ENCODE peak calls at places on chromosomes 5 and 9, in eight cellular contexts. One of them, this sample, is unnamed.

GRCh38 chr5:171745602-171746001 is 40.0 kb upstream of the SMIM23 start:
- DNase-seq in GM13976: no peak
- DNase-seq in naive thymus-derived CD4-positive, alpha-beta T cell: no peak
- DNase-seq in GM12892: no peak
- DNase-seq in stimulated activated CD8-positive, alpha-beta memory T cell treated with anti-CD3 and anti-CD28 coated beads, Interleukin-4, amount 100 ng/mL, for 24 hours: no peak
- DNase-seq in naive thymus-derived CD8-positive, alpha-beta T cell: no peak
- DNase-seq in SJSA1: no peak
- DNase-seq in astrocyte of the cerebellum: no peak
- DNase-seq in this sample: no peak

GRCh38 chr9:131020388-131020787 is 11.4 kb downstream of the LAMC3 start:
- DNase-seq in GM13976: no peak
- DNase-seq in naive thymus-derived CD4-positive, alpha-beta T cell: no peak
- DNase-seq in GM12892: no peak
- DNase-seq in stimulated activated CD8-positive, alpha-beta memory T cell treated with anti-CD3 and anti-CD28 coated beads, Interleukin-4, amount 100 ng/mL, for 24 hours: no peak
- DNase-seq in naive thymus-derived CD8-positive, alpha-beta T cell: no peak
- DNase-seq in SJSA1: no peak
- DNase-seq in astrocyte of the cerebellum: no peak
- DNase-seq in this sample: no peak

GRCh38 chr5:109865636-109866035 is 175.9 kb downstream of the MAN2A1 start:
- DNase-seq in GM13976: no peak
- DNase-seq in naive thymus-derived CD4-positive, alpha-beta T cell: no peak
- DNase-seq in GM12892: no peak
- DNase-seq in stimulated activated CD8-positive, alpha-beta memory T cell treated with anti-CD3 and anti-CD28 coated beads, Interleukin-4, amount 100 ng/mL, for 24 hours: no peak
- DNase-seq in naive thymus-derived CD8-positive, alpha-beta T cell: no peak
- DNase-seq in SJSA1: peak; percentile 93
- DNase-seq in astrocyte of the cerebellum: peak; percentile 96
- DNase-seq in this sample: no peak

GRCh38 chr5:144032375-144032774 is 138.1 kb downstream of the YIPF5 start:
- DNase-seq in GM13976: no peak
- DNase-seq in naive thymus-derived CD4-positive, alpha-beta T cell: no peak
- DNase-seq in GM12892: no peak
- DNase-seq in stimulated activated CD8-positive, alpha-beta memory T cell treated with anti-CD3 and anti-CD28 coated beads, Interleukin-4, amount 100 ng/mL, for 24 hours: no peak
- DNase-seq in naive thymus-derived CD8-positive, alpha-beta T cell: no peak
- DNase-seq in SJSA1: no peak
- DNase-seq in astrocyte of the cerebellum: no peak
- DNase-seq in this sample: no peak

GRCh38 chr5:135192351-135192750 is 158.3 kb upstream of the PITX1 start:
- DNase-seq in GM13976: no peak
- DNase-seq in naive thymus-derived CD4-positive, alpha-beta T cell: no peak
- DNase-seq in GM12892: no peak
- DNase-seq in stimulated activated CD8-positive, alpha-beta memory T cell treated with anti-CD3 and anti-CD28 coated beads, Interleukin-4, amount 100 ng/mL, for 24 hours: no peak
- DNase-seq in naive thymus-derived CD8-positive, alpha-beta T cell: no peak
- DNase-seq in SJSA1: no peak
- DNase-seq in astrocyte of the cerebellum: no peak
- DNase-seq in this sample: no peak

GRCh38 chr9:92223758-92224157 is 69.7 kb downstream of the IARS1 start:
- DNase-seq in GM13976: no peak
- DNase-seq in naive thymus-derived CD4-positive, alpha-beta T cell: no peak
- DNase-seq in GM12892: no peak
- DNase-seq in stimulated activated CD8-positive, alpha-beta memory T cell treated with anti-CD3 and anti-CD28 coated beads, Interleukin-4, amount 100 ng/mL, for 24 hours: no peak
- DNase-seq in naive thymus-derived CD8-positive, alpha-beta T cell: no peak
- DNase-seq in SJSA1: no peak
- DNase-seq in astrocyte of the cerebellum: no peak
- DNase-seq in this sample: no peak

GRCh38 chr5:71684309-71684708 is 34.8 kb upstream of the CARTPT start:
- DNase-seq in GM13976: no peak
- DNase-seq in naive thymus-derived CD4-positive, alpha-beta T cell: no peak
- DNase-seq in GM12892: no peak
- DNase-seq in stimulated activated CD8-positive, alpha-beta memory T cell treated with anti-CD3 and anti-CD28 coated beads, Interleukin-4, amount 100 ng/mL, for 24 hours: no peak
- DNase-seq in naive thymus-derived CD8-positive, alpha-beta T cell: no peak
- DNase-seq in SJSA1: no peak
- DNase-seq in astrocyte of the cerebellum: no peak
- DNase-seq in this sample: no peak

GRCh38 chr9:17578911-17579793 is at the start of gene SH3GL2:
- DNase-seq in GM13976: peak; percentile 24
- DNase-seq in naive thymus-derived CD4-positive, alpha-beta T cell: no peak
- DNase-seq in GM12892: peak; percentile 11
- DNase-seq in stimulated activated CD8-positive, alpha-beta memory T cell treated with anti-CD3 and anti-CD28 coated beads, Interleukin-4, amount 100 ng/mL, for 24 hours: no peak
- DNase-seq in naive thymus-derived CD8-positive, alpha-beta T cell: no peak
- DNase-seq in SJSA1: no peak
- DNase-seq in astrocyte of the cerebellum: no peak
- DNase-seq in this sample: peak; percentile 49

GRCh38 chr9:97529363-97530076 is 28.1 kb downstream of the TMOD1 start:
- DNase-seq in GM13976: peak; percentile 77
- DNase-seq in naive thymus-derived CD4-positive, alpha-beta T cell: no peak
- DNase-seq in GM12892: peak; percentile 56
- DNase-seq in stimulated activated CD8-positive, alpha-beta memory T cell treated with anti-CD3 and anti-CD28 coated beads, Interleukin-4, amount 100 ng/mL, for 24 hours: no peak
- DNase-seq in naive thymus-derived CD8-positive, alpha-beta T cell: no peak
- DNase-seq in SJSA1: no peak
- DNase-seq in astrocyte of the cerebellum: no peak
- DNase-seq in this sample: peak; percentile 71

This sample was measured in GM13977.